ENCODE peak calls at places on chromosome 10, in five cellular contexts. P, R, C, G and V are unnamed samples.

GRCh38 chr10:57338823-57339558 is 928.7 kb downstream of the IPMK start:
- DNase-seq in P (peak; percentile 33), R (peak; percentile 74), C (no peak), G (peak; percentile 49), V (peak; percentile 26)

GRCh38 chr10:34046651-34047050 is 712.2 kb upstream of the NRP1 start:
- DNase-seq in P (no peak), R (no peak), C (no peak), G (no peak), V (no peak)

GRCh38 chr10:82505009-82505408 is 630.0 kb downstream of the NRG3 start:
- DNase-seq in P (no peak), R (peak; percentile 7), C (no peak), G (no peak), V (no peak)

GRCh38 chr10:35911233-35911632 is 269.1 kb upstream of the FZD8 start:
- DNase-seq in P (no peak), R (peak; percentile 9), C (no peak), G (no peak), V (no peak)

GRCh38 chr10:11724938-11725776 is 17.0 kb upstream of the ECHDC3 start:
- DNase-seq in P (peak; percentile 26), R (peak; percentile 71), C (no peak), G (peak; percentile 61), V (no peak)

GRCh38 chr10:44437837-44438752 is 53.2 kb upstream of the CXCL12 start:
- DNase-seq in P (no peak), R (peak; percentile 25), C (no peak), G (no peak), V (no peak)

GRCh38 chr10:123581656-123582055 is 84.5 kb upstream of the GPR26 start:
- DNase-seq in P (no peak), R (no peak), C (no peak), G (no peak), V (no peak)

GRCh38 chr10:47453435-47454293 is 30.3 kb downstream of the ANXA8 start:
- DNase-seq in P (no peak), R (no peak), C (no peak), G (no peak), V (peak; percentile 26)

GRCh38 chr10:49606981-49607535 is 3.1 kb upstream of the SLC18A3 start:
- DNase-seq in P (peak; percentile 78), R (peak; percentile 71), C (no peak), G (peak; percentile 63), V (peak; percentile 91)

GRCh38 chr10:92470026-92470425 is 103.9 kb downstream of the IDE start:
- DNase-seq in P (no peak), R (peak; percentile 98), C (no peak), G (no peak), V (no peak)

GRCh38 chr10:50417906-50418697 is 166.8 kb upstream of the ASAH2 start:
- DNase-seq in P (peak; percentile 38), R (peak; percentile 85), C (peak; percentile 29), G (peak; percentile 73), V (peak; percentile 71)

GRCh38 chr10:70551971-70552422 is 50.5 kb downstream of the PRF1 start:
- DNase-seq in P (no peak), R (peak; percentile 95), C (no peak), G (peak; percentile 84), V (no peak)

GRCh38 chr10:57053530-57053929 is 692.5 kb upstream of the ZWINT start:
- DNase-seq in P (no peak), R (no peak), C (no peak), G (no peak), V (no peak)

GRCh38 chr10:34655286-34656170 is 159.6 kb downstream of the PARD3 start:
- DNase-seq in P (peak; percentile 63), R (peak; percentile 91), C (peak; percentile 62), G (peak; percentile 78), V (no peak)

GRCh38 chr10:35412900-35413491 is 76.7 kb downstream of the CCNY start:
- DNase-seq in P (no peak), R (no peak), C (no peak), G (no peak), V (no peak)

DNA sequence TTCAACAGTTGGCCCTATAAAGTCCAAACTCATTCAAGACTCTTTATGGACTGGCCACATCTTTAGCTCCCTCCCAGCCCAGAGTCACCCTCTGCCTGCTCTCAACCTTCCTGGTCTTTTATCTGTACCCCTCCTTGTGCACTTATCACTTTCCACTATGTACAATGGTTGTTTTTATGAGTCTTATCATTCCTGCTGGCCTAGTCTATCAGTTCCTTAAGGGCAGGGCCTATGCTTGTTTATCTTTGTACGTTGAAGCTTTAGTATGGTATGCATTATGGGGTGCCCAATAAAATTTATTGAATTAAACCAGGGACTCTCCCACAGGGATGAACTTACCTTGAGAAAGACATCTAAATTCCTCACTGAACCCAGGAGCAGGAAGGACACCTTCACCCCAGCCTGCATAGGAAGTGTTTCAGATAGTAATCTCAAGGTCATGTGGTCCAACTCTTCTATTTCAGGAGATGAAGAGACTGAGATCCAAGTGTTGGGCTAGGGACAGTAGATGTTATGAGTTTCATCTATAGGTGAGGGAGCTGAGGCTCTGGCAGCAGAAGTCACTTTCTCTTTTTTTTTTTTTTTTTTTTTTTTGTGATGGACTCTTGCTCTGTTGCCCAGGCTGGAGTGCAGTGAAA is 13.3 kb upstream of the PDCD4 start:
- DNase-seq in P (no peak), R (no peak), C (no peak), G (no peak), V (no peak)
- H3K9ac ChIP-seq in P (no peak overlapping the region), R (no peak overlapping the region), C (no peak overlapping the region), G (no peak overlapping the region), V (no peak overlapping the region)

GRCh38 chr10:105352827-105353226 is 711.7 kb downstream of the SORCS3 start:
- DNase-seq in P (no peak), R (no peak), C (no peak), G (no peak), V (no peak)

GRCh38 chr10:105352281-105352680 is 711.2 kb downstream of the SORCS3 start:
- DNase-seq in P (no peak), R (no peak), C (no peak), G (no peak), V (no peak)

GRCh38 chr10:105351187-105351586 is 710.1 kb downstream of the SORCS3 start:
- DNase-seq in P (no peak), R (no peak), C (no peak), G (no peak), V (no peak)

GRCh38 chr10:105347487-105347886 is 706.4 kb downstream of the SORCS3 start:
- DNase-seq in P (no peak), R (peak; percentile 80), C (no peak), G (no peak), V (no peak)
- H2BK12ac ChIP-seq in P (no peak overlapping the region), R (no peak overlapping the region), C (no peak overlapping the region), G (no peak overlapping the region), V (no peak overlapping the region)

GRCh38 chr10:104234934-104235333 is 2.8 kb upstream of the CFAP43 start:
- DNase-seq in P (no peak), R (no peak), C (no peak), G (no peak), V (no peak)

GRCh38 chr10:104230490-104230889 is 1.7 kb downstream of the CFAP43 start:
- DNase-seq in P (no peak), R (no peak), C (no peak), G (no peak), V (no peak)

GRCh38 chr10:104233817-104234216 is 1.7 kb upstream of the CFAP43 start:
- DNase-seq in P (no peak), R (peak; percentile 5), C (no peak), G (no peak), V (no peak)

GRCh38 chr10:104231784-104232612 is at the start of gene CFAP43:
- DNase-seq in P (peak; percentile 91), R (peak; percentile 100), C (peak; percentile 88), G (peak; percentile 95), V (peak; percentile 97)

GRCh38 chr10:104232613-104233102 is 494 bp upstream of the CFAP43 start:
- DNase-seq in P (no peak), R (peak; percentile 88), C (no peak), G (no peak), V (no peak)
- H3K9ac ChIP-seq in P (no peak overlapping the region), R (no peak overlapping the region), C (peak overlapping the region; percentile 66), G (peak overlapping the region; percentile 97), V (peak overlapping the region; percentile 46)

GRCh38 chr10:38003026-38003425 is 7.4 kb upstream of the ZNF33A start:
- DNase-seq in P (no peak), R (no peak), C (no peak), G (no peak), V (no peak)

GRCh38 chr10:38010150-38010903 is at the start of gene ZNF33A:
- DNase-seq in P (peak; percentile 71), R (peak; percentile 97), C (peak; percentile 70), G (no peak), V (peak; percentile 92)

GRCh38 chr10:38003588-38003987 is 6.9 kb upstream of the ZNF33A start:
- DNase-seq in P (no peak), R (no peak), C (no peak), G (no peak), V (no peak)

GRCh38 chr10:38008006-38008405 is 2.5 kb upstream of the ZNF33A start:
- DNase-seq in P (no peak), R (peak; percentile 35), C (no peak), G (no peak), V (no peak)

GRCh38 chr10:38007551-38007950 is 2.9 kb upstream of the ZNF33A start:
- DNase-seq in P (no peak), R (peak; percentile 53), C (no peak), G (peak; percentile 25), V (no peak)
- H2BK12ac ChIP-seq in P (no peak overlapping the region), R (no peak overlapping the region), C (no peak overlapping the region), G (no peak overlapping the region), V (no peak overlapping the region)

GRCh38 chr10:122021421-122021820 is 32.5 kb downstream of the TACC2 start:
- DNase-seq in P (no peak), R (no peak), C (no peak), G (no peak), V (no peak)
- H3K9ac ChIP-seq in P (no peak overlapping the region), R (no peak overlapping the region), C (no peak overlapping the region), G (peak overlapping the region; percentile 65), V (no peak overlapping the region)

GRCh38 chr10:89476676-89477075 is 58.7 kb downstream of the SLC16A12 start:
- DNase-seq in P (no peak), R (no peak), C (no peak), G (no peak), V (no peak)
- H2BK12ac ChIP-seq in P (no peak overlapping the region), R (no peak overlapping the region), C (no peak overlapping the region), G (peak overlapping the region; percentile 51), V (no peak overlapping the region)

GRCh38 chr10:93993782-93994668 is at the start of gene PLCE1:
- DNase-seq in P (peak; percentile 47), R (peak; percentile 68), C (no peak), G (peak; percentile 53), V (peak; percentile 62)

GRCh38 chr10:93995182-93995581 is 1.5 kb downstream of the PLCE1 start:
- DNase-seq in P (no peak), R (no peak), C (no peak), G (no peak), V (no peak)

GRCh38 chr10:93991596-93992284 is 2.0 kb upstream of the PLCE1 start:
- DNase-seq in P (peak; percentile 39), R (peak; percentile 69), C (no peak), G (peak; percentile 83), V (peak; percentile 57)

GRCh38 chr10:93992400-93993030 is 1.2 kb upstream of the PLCE1 start:
- DNase-seq in P (no peak), R (no peak), C (no peak), G (peak; percentile 56), V (no peak)

GRCh38 chr10:93993414-93993781 is 333 bp upstream of the PLCE1 start:
- DNase-seq in P (no peak), R (no peak), C (no peak), G (no peak), V (no peak)
- H3K9ac ChIP-seq in P (no peak overlapping the region), R (no peak overlapping the region), C (no peak overlapping the region), G (peak overlapping the region; percentile 66), V (no peak overlapping the region)

GRCh38 chr10:42635098-42635497 is 3.3 kb downstream of the ZNF33B start:
- DNase-seq in P (no peak), R (no peak), C (no peak), G (no peak), V (no peak)
- H2BK12ac ChIP-seq in P (no peak overlapping the region), R (no peak overlapping the region), C (no peak overlapping the region), G (no peak overlapping the region), V (no peak overlapping the region)